ENCODE peak calls at places on chromosomes 5 and 9, in four cellular contexts. One of them, this sample, is unnamed.

GRCh38 chr9:134891016-134891589 is 10.5 kb downstream of the FCN2 start:
- DNase-seq in fibroblast of lung: peak; percentile 26
- DNase-seq in GM23338: no peak
- DNase-seq in iPS DF 6.9: no peak
- DNase-seq in this sample: no peak

GRCh38 chr5:179749857-179750508 is 17.4 kb downstream of the MAML1 start:
- DNase-seq in fibroblast of lung: no peak
- DNase-seq in GM23338: peak; percentile 35
- DNase-seq in iPS DF 6.9: no peak
- DNase-seq in this sample: no peak

GRCh38 chr5:158244882-158245281 is 385.9 kb upstream of the CLINT1 start:
- DNase-seq in fibroblast of lung: no peak
- DNase-seq in GM23338: no peak
- DNase-seq in iPS DF 6.9: no peak
- DNase-seq in this sample: no peak

GRCh38 chr9:88536951-88537742 is 2.2 kb downstream of the NXNL2 start:
- DNase-seq in fibroblast of lung: peak; percentile 21
- DNase-seq in GM23338: no peak
- DNase-seq in iPS DF 6.9: no peak
- DNase-seq in this sample: no peak

GRCh38 chr9:104927216-104927911 is 591 bp downstream of the ABCA1 start:
- DNase-seq in fibroblast of lung: peak; percentile 44
- DNase-seq in GM23338: peak; percentile 59
- DNase-seq in iPS DF 6.9: no peak
- DNase-seq in this sample: peak; percentile 27

GRCh38 chr5:173581408-173582197 is 34.8 kb downstream of the BOD1 start:
- DNase-seq in fibroblast of lung: peak; percentile 39
- DNase-seq in GM23338: peak; percentile 89
- DNase-seq in iPS DF 6.9: peak; percentile 64
- DNase-seq in this sample: no peak

GRCh38 chr5:133393776-133394476 is 218.4 kb downstream of the FSTL4 start:
- DNase-seq in fibroblast of lung: no peak
- DNase-seq in GM23338: no peak
- DNase-seq in iPS DF 6.9: no peak
- DNase-seq in this sample: no peak

GRCh38 chr5:116451905-116452450 is 122.6 kb downstream of the SEMA6A start:
- DNase-seq in fibroblast of lung: no peak
- DNase-seq in GM23338: no peak
- DNase-seq in iPS DF 6.9: no peak
- DNase-seq in this sample: no peak

GRCh38 chr9:91056917-91057316 is 255.3 kb downstream of the SYK start:
- DNase-seq in fibroblast of lung: peak; percentile 33
- DNase-seq in GM23338: no peak
- DNase-seq in iPS DF 6.9: no peak
- DNase-seq in this sample: peak; percentile 15

GRCh38 chr9:106941901-106942300 is 78.9 kb downstream of the ZNF462 start:
- DNase-seq in fibroblast of lung: no peak
- DNase-seq in GM23338: no peak
- DNase-seq in iPS DF 6.9: no peak
- DNase-seq in this sample: no peak

GRCh38 chr5:139725073-139725830 is 70.4 kb upstream of the PSD2 start:
- DNase-seq in fibroblast of lung: peak; percentile 91
- DNase-seq in GM23338: no peak
- DNase-seq in iPS DF 6.9: no peak
- DNase-seq in this sample: peak; percentile 71

GRCh38 chr5:126274819-126275218 is 148.4 kb upstream of the GRAMD2B start:
- DNase-seq in fibroblast of lung: no peak
- DNase-seq in GM23338: no peak
- DNase-seq in iPS DF 6.9: no peak
- DNase-seq in this sample: no peak

GRCh38 chr9:90044710-90045151 is 439.9 kb downstream of the GADD45G start:
- DNase-seq in fibroblast of lung: no peak
- DNase-seq in GM23338: no peak
- DNase-seq in iPS DF 6.9: no peak
- DNase-seq in this sample: no peak

GRCh38 chr9:20640331-20641187 is 18.3 kb upstream of the MLLT3 start:
- DNase-seq in fibroblast of lung: no peak
- DNase-seq in GM23338: no peak
- DNase-seq in iPS DF 6.9: no peak
- DNase-seq in this sample: peak; percentile 13

GRCh38 chr5:6766558-6767191 is 53.4 kb downstream of the TENT4A start:
- DNase-seq in fibroblast of lung: peak; percentile 22
- DNase-seq in GM23338: no peak
- DNase-seq in iPS DF 6.9: no peak
- DNase-seq in this sample: peak; percentile 30

GRCh38 chr9:34049630-34050384 is 1.1 kb upstream of the UBAP2 start:
- DNase-seq in fibroblast of lung: no peak
- DNase-seq in GM23338: peak; percentile 43
- DNase-seq in iPS DF 6.9: no peak
- DNase-seq in this sample: no peak

GRCh38 chr9:133387680-133388079 is 11.5 kb downstream of the STKLD1 start:
- DNase-seq in fibroblast of lung: no peak
- DNase-seq in GM23338: no peak
- DNase-seq in iPS DF 6.9: no peak
- DNase-seq in this sample: no peak

GRCh38 chr5:179805070-179805528 is 1.6 kb downstream of the MGAT4B start:
- DNase-seq in fibroblast of lung: no peak
- DNase-seq in GM23338: no peak
- DNase-seq in iPS DF 6.9: no peak
- DNase-seq in this sample: no peak

GRCh38 chr5:143217065-143217803 is 186.3 kb downstream of the NR3C1 start:
- DNase-seq in fibroblast of lung: peak; percentile 42
- DNase-seq in GM23338: no peak
- DNase-seq in iPS DF 6.9: no peak
- DNase-seq in this sample: no peak

GRCh38 chr5:43839218-43839617 is 236.2 kb downstream of the NNT start:
- DNase-seq in fibroblast of lung: peak; percentile 98
- DNase-seq in GM23338: no peak
- DNase-seq in iPS DF 6.9: no peak
- DNase-seq in this sample: peak; percentile 53

GRCh38 chr5:35853652-35854051 is 3.0 kb upstream of the IL7R start:
- DNase-seq in fibroblast of lung: peak; percentile 13
- DNase-seq in GM23338: no peak
- DNase-seq in iPS DF 6.9: no peak
- DNase-seq in this sample: no peak
- H3K27ac ChIP-seq in fibroblast of lung: no peak overlapping the region
- H3K27ac ChIP-seq in GM23338: no peak overlapping the region
- H3K27ac ChIP-seq in iPS DF 6.9: no peak overlapping the region
- H3K27ac ChIP-seq in this sample: no peak overlapping the region

DNA sequence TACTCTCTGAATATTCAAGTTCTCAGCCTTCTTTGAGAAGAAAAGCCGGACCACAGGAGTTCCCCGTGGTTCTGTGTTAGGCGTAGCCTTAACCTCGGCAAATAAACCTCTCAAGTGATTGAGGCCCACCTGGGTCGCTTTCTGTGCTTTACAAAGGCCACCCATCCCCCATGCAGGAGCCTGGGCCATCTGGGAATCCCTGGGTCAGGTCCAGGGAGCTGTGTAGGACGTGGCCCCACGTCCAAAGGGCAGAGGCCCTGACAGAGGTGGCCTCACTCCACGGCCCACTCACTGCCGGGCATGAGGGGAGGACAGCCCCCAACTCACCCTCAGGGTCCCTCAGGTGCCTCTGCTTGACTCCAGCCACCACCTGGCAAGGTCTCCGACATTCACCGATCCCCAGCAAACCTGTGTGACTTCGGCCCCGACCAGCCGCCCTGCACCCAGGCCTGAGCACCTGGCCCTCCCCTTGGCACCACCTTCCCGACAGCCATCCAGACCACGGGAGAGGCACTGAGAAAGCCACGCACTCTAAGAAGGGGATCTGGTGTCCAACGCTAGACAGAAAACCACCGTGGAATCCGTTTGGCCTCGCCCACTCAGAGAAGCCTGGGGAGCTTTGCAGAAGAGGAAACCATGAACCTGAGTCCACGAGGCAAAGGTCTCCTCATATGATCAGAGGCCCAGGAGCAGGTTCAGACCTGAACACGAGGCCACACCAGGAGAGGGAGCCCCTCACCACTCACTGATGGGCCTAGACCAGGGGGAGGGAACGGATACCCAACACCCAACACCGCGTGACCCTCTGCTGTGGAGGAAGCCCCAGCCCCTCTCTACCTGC is 4.5 kb downstream of the SLC12A7 start:
- DNase-seq in fibroblast of lung: no peak
- DNase-seq in GM23338: peak; percentile 61
- DNase-seq in iPS DF 6.9: no peak
- DNase-seq in this sample: no peak
- H3K27me3 ChIP-seq in fibroblast of lung: no peaks in the 10 kb centered on the region
- H3K27me3 ChIP-seq in GM23338: no peaks in the 10 kb centered on the region
- H3K27me3 ChIP-seq in iPS DF 6.9: no peaks in the 10 kb centered on the region
- H3K27me3 ChIP-seq in this sample: peaks cover 10% of the 10 kb centered on the region

GRCh38 chr9:86355814-86356213 is 1.6 kb upstream of the TUT7 start:
- DNase-seq in fibroblast of lung: no peak
- DNase-seq in GM23338: no peak
- DNase-seq in iPS DF 6.9: no peak
- DNase-seq in this sample: no peak
- H3K4me3 ChIP-seq in fibroblast of lung: no peak overlapping the region
- H3K4me3 ChIP-seq in GM23338: no peak overlapping the region
- H3K4me3 ChIP-seq in iPS DF 6.9: no peak overlapping the region
- H3K4me3 ChIP-seq in this sample: no peak overlapping the region

GRCh38 chr5:149405550-149406202 is 26.6 kb upstream of the IL17B start:
- DNase-seq in fibroblast of lung: no peak
- DNase-seq in GM23338: no peak
- DNase-seq in iPS DF 6.9: no peak
- DNase-seq in this sample: no peak
- H3K27ac ChIP-seq in fibroblast of lung: peak overlapping the region; percentile 90
- H3K27ac ChIP-seq in GM23338: no peak overlapping the region
- H3K27ac ChIP-seq in iPS DF 6.9: no peak overlapping the region
- H3K27ac ChIP-seq in this sample: peak overlapping the region; percentile 96

GRCh38 chr5:138336952-138337684 is 948 bp upstream of the FAM53C start:
- DNase-seq in fibroblast of lung: peak; percentile 91
- DNase-seq in GM23338: peak; percentile 90
- DNase-seq in iPS DF 6.9: no peak
- DNase-seq in this sample: peak; percentile 75
- H3K27me3 ChIP-seq in fibroblast of lung: no peaks in the 10 kb centered on the region
- H3K27me3 ChIP-seq in GM23338: no peaks in the 10 kb centered on the region
- H3K27me3 ChIP-seq in iPS DF 6.9: no peaks in the 10 kb centered on the region
- H3K27me3 ChIP-seq in this sample: no peaks in the 10 kb centered on the region

GRCh38 chr5:36300181-36300926 is 1.3 kb downstream of the RANBP3L start:
- DNase-seq in fibroblast of lung: peak; percentile 54
- DNase-seq in GM23338: no peak
- DNase-seq in iPS DF 6.9: no peak
- DNase-seq in this sample: no peak
- H3K4me3 ChIP-seq in fibroblast of lung: no peak overlapping the region
- H3K4me3 ChIP-seq in GM23338: no peak overlapping the region
- H3K4me3 ChIP-seq in iPS DF 6.9: no peak overlapping the region
- H3K4me3 ChIP-seq in this sample: no peak overlapping the region

DNA sequence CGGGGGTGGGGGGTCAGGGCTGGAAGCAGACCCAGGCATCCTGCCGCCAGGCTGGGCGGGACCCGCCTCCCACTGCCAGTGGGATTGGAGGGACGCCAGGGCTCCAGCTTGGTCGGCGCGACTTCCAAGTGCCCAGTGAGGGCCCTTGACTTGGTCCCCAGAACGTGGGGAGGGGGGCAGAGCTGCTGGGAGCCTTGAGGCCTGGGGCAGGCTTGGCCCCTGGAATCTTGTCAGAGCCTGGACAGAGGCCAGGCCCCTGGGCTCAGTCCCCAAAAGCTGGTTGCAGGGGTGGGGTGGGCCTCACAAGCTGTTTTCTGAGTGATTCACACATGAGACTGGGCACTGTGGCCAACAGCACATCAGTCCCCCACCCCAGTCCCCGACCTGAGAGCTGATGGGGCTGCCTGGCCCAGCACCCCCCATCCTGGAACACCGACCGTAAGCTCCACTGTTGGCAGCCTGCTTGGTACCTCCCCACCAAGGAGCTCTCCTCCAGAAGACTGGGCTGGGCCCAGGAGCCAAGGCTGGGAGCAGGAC is 528 bp downstream of the CLIC3 start:
- DNase-seq in fibroblast of lung: peak; percentile 39
- DNase-seq in GM23338: no peak
- DNase-seq in iPS DF 6.9: no peak
- DNase-seq in this sample: no peak
- H3K27ac ChIP-seq in fibroblast of lung: no peak overlapping the region
- H3K27ac ChIP-seq in GM23338: no peak overlapping the region
- H3K27ac ChIP-seq in iPS DF 6.9: no peak overlapping the region
- H3K27ac ChIP-seq in this sample: no peak overlapping the region